ENCODE peak calls at places on chromosomes 3 and 15, in six cellular contexts. X is K562, D is upper lobe of left lung, W is HCT116, J is GM12878, C is HepG2. U is an unnamed sample.

GRCh38 chr15:63889831-63890230 is 56.1 kb upstream of the HERC1 start:
- ATAC-seq in C (no peak), X (no peak), D (no peak), J (no peak), W (no peak), U (no peak)

GRCh38 chr3:112848196-112848595 is 1.5 kb upstream of the CD200R1L start:
- ATAC-seq in C (no peak), D (no peak), W (no peak), J (peak), X (no peak), U (no peak)

GRCh38 chr3:71050521-71051258 is 532.8 kb downstream of the FOXP1 start:
- ATAC-seq in J (no peak), X (no peak), W (no peak), C (peak), D (peak), U (no peak)

GRCh38 chr15:59292393-59292792 is 80.3 kb downstream of the MYO1E start:
- ATAC-seq in D (no peak), X (no peak), J (peak), C (peak), W (no peak), U (peak)

GRCh38 chr3:14532691-14533456 is 7.3 kb downstream of the GRIP2 start:
- ATAC-seq in D (peak), X (peak), C (peak), W (peak), J (no peak), U (peak)

GRCh38 chr3:189282751-189283150 is 111.0 kb downstream of the TPRG1 start:
- ATAC-seq in W (no peak), C (no peak), J (no peak), D (no peak), X (no peak), U (no peak)

GRCh38 chr15:63501256-63502089 is 2.9 kb upstream of the USP3 start:
- ATAC-seq in D (peak), X (no peak), C (peak), J (no peak), W (no peak), U (peak)

GRCh38 chr15:69782809-69783208 is 314.9 kb downstream of the TLE3 start:
- ATAC-seq in W (no peak), C (no peak), D (no peak), X (no peak), J (no peak), U (no peak)

GRCh38 chr3:52395503-52395865 is 49.4 kb downstream of the SEMA3G start:
- ATAC-seq in D (no peak), W (no peak), J (no peak), X (no peak), C (no peak), U (no peak)

GRCh38 chr15:67097424-67097823 is 32.0 kb downstream of the SMAD3 start:
- ATAC-seq in W (no peak), C (no peak), J (no peak), X (no peak), D (no peak), U (no peak)

GRCh38 chr3:122183521-122183892 is at the start of gene CASR:
- ATAC-seq in X (no peak), J (peak), C (no peak), D (peak), W (no peak), U (no peak)

GRCh38 chr15:72782993-72783562 is 480 bp downstream of the ADPGK start:
- ATAC-seq in W (peak), J (peak), C (peak), D (peak), X (peak), U (no peak)

GRCh38 chr3:81451140-81451539 is 310.3 kb downstream of the GBE1 start:
- ATAC-seq in X (no peak), C (no peak), J (no peak), W (no peak), D (no peak), U (no peak)

GRCh38 chr15:53210653-53211052 is 420.5 kb upstream of the ONECUT1 start:
- ATAC-seq in W (no peak), D (no peak), C (no peak), X (no peak), J (no peak), U (no peak)

GRCh38 chr15:85646538-85647091 is 148.1 kb downstream of the KLHL25 start:
- ATAC-seq in C (no peak), D (peak), X (no peak), J (peak), W (no peak), U (no peak)

GRCh38 chr15:82942691-82943090 is 9.8 kb downstream of the HOMER2 start:
- ATAC-seq in W (peak), X (no peak), C (no peak), D (peak), J (no peak), U (no peak)

GRCh38 chr15:64847016-64847415 is 5.3 kb downstream of the PLEKHO2 start:
- ATAC-seq in D (no peak), C (no peak), J (no peak), X (no peak), W (no peak), U (no peak)

GRCh38 chr3:126913524-126913923 is 69.4 kb upstream of the PLXNA1 start:
- ATAC-seq in X (no peak), D (no peak), C (no peak), J (peak), W (peak), U (no peak)

GRCh38 chr3:71301001-71301400 is 282.5 kb downstream of the FOXP1 start:
- ATAC-seq in D (no peak), C (no peak), W (no peak), X (no peak), J (peak), U (no peak)

GRCh38 chr3:128433630-128434185 is 33.0 kb downstream of the DNAJB8 start:
- ATAC-seq in D (no peak), J (no peak), C (no peak), W (no peak), X (no peak), U (no peak)

GRCh38 chr15:68364028-68364659 is 67.8 kb downstream of the ITGA11 start:
- ATAC-seq in J (no peak), X (no peak), W (no peak), D (no peak), C (no peak), U (no peak)

GRCh38 chr3:150330872-150331271 is 77.2 kb upstream of the TSC22D2 start:
- ATAC-seq in D (no peak), C (no peak), W (peak), J (no peak), X (no peak), U (no peak)

GRCh38 chr3:195897853-195898415 is 10.4 kb downstream of the TNK2 start:
- ATAC-seq in D (no peak), W (no peak), X (no peak), J (no peak), C (no peak), U (no peak)

GRCh38 chr15:38073278-38073930 is 139.0 kb downstream of the TMCO5A start:
- ATAC-seq in X (no peak), W (peak), D (no peak), J (no peak), C (peak), U (peak)

GRCh38 chr15:55033574-55033973 is 163.2 kb downstream of the RSL24D1 start:
- ATAC-seq in W (no peak), X (no peak), D (no peak), C (no peak), J (no peak), U (no peak)

GRCh38 chr3:10992946-10993728 is 589 bp downstream of the SLC6A1 start:
- ATAC-seq in W (no peak), D (no peak), X (no peak), J (no peak), C (no peak), U (no peak)

GRCh38 chr3:129855454-129856419 is 37.8 kb downstream of the TMCC1 start:
- ATAC-seq in W (no peak), J (peak), X (peak), D (peak), C (no peak), U (no peak)

GRCh38 chr15:25738171-25738792 is 124.8 kb downstream of the ATP10A start:
- ATAC-seq in W (no peak), D (peak), X (no peak), C (no peak), J (no peak), U (no peak)

GRCh38 chr15:82567661-82568060 is 27.4 kb upstream of the RPS17 start:
- ATAC-seq in J (no peak), C (no peak), W (no peak), X (peak), D (no peak), U (no peak)

GRCh38 chr3:180911876-180912303 is 580 bp upstream of the FXR1 start:
- ATAC-seq in C (no peak), J (peak), D (no peak), W (peak), X (peak), U (no peak)

GRCh38 chr15:40038654-40039543 is at the start of gene SRP14:
- ATAC-seq in D (peak), X (peak), J (peak), W (peak), C (peak), U (peak)

GRCh38 chr15:63950911-63951481 is 95.3 kb downstream of the DAPK2 start:
- ATAC-seq in J (no peak), W (no peak), C (no peak), X (no peak), D (no peak), U (peak)

GRCh38 chr3:78050276-78051080 is 1010.6 kb downstream of the ROBO2 start:
- ATAC-seq in X (no peak), J (no peak), W (no peak), C (no peak), D (no peak), U (no peak)

GRCh38 chr3:197378987-197379718 is 80.7 kb upstream of the DLG1 start:
- ATAC-seq in C (no peak), X (peak), J (peak), W (no peak), D (no peak), U (no peak)

GRCh38 chr15:69413822-69414701 is at the start of gene KIF23:
- ATAC-seq in D (peak), C (peak), W (peak), X (peak), J (peak), U (peak)

GRCh38 chr3:124758851-124759635 is 28.8 kb downstream of the UMPS start:
- ATAC-seq in C (no peak), D (no peak), J (no peak), W (no peak), X (no peak), U (no peak)

GRCh38 chr3:8518138-8518537 is 16.5 kb downstream of the LMCD1 start:
- ATAC-seq in X (no peak), W (no peak), D (no peak), J (no peak), C (no peak), U (no peak)

GRCh38 chr3:149881879-149882278 is 68.9 kb downstream of the RNF13 start:
- ATAC-seq in D (peak), J (peak), W (no peak), X (no peak), C (no peak), U (no peak)

GRCh38 chr3:21059409-21059808 is 691.6 kb downstream of the ZNF385D start:
- ATAC-seq in D (no peak), X (no peak), C (no peak), W (no peak), J (no peak), U (peak)

DNA sequence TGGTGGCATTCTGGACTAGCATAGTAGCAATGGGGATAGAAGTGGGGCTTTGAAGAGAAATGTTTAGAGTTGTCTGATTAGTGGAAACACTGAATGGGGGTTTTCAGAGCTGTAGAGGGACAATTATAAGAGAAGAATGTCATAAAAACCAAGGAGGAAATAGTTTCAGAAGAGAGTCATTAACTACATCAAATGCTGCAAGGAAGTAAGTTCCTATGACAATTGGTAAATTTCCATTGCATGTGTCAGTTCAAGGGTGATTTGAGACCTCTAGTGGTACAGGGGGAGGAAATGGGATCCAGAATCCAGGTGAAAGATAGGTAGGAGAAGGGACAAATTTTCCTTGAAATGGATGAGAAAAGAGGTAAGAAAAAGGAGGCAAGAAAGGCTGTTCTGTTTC is 68.3 kb upstream of the TBC1D5 start:
- ATAC-seq in J (no peak), C (peak), W (peak), X (peak), D (no peak), U (no peak)
- H3K27ac ChIP-seq in J (no peak), C (no peak), W (no peak), X (no peak), D (no peak), U (no peak)

GRCh38 chr3:141176775-141177174 is 54.9 kb upstream of the PXYLP1 start:
- ATAC-seq in W (no peak), J (no peak), X (no peak), D (no peak), C (no peak), U (no peak)

GRCh38 chr3:141167681-141168080 is 63.9 kb upstream of the PXYLP1 start:
- ATAC-seq in J (no peak), W (no peak), X (no peak), C (no peak), D (no peak), U (no peak)

GRCh38 chr3:141164844-141165243 is 66.8 kb upstream of the PXYLP1 start:
- ATAC-seq in X (no peak), C (no peak), W (no peak), D (peak), J (no peak), U (no peak)

GRCh38 chr3:141174683-141175082 is 56.9 kb upstream of the PXYLP1 start:
- ATAC-seq in X (no peak), J (no peak), W (no peak), C (no peak), D (no peak), U (no peak)

GRCh38 chr3:141170678-141171295 is 60.8 kb upstream of the PXYLP1 start:
- ATAC-seq in J (no peak), W (no peak), X (no peak), C (no peak), D (no peak), U (no peak)
- TF ChIP-seq POLR2AphosphoS5 in J (no peak), W (no peak), X (no peak), C (no peak), D (no peak), U (no peak)

GRCh38 chr3:133573629-133574194 is at the start of gene CDV3:
- ATAC-seq in W (peak), D (peak), J (peak), C (peak), X (peak), U (peak)

GRCh38 chr3:133574260-133574881 is 885 bp downstream of the CDV3 start:
- ATAC-seq in J (peak), W (peak), X (peak), C (peak), D (peak), U (peak)

GRCh38 chr3:133572158-133573053 is 1.1 kb upstream of the CDV3 start:
- ATAC-seq in C (no peak), J (peak), D (peak), X (no peak), W (no peak), U (no peak)

GRCh38 chr3:133575121-133575520 is 1.6 kb downstream of the CDV3 start:
- ATAC-seq in W (no peak), D (no peak), C (no peak), J (no peak), X (no peak), U (no peak)

GRCh38 chr3:133573054-133573628 is 345 bp upstream of the CDV3 start:
- ATAC-seq in W (peak), X (peak), C (peak), J (peak), D (peak), U (peak)
- TF ChIP-seq POLR2A in W (peak), X (peak), C (peak), J (no peak), D (no peak), U (no peak)

DNA sequence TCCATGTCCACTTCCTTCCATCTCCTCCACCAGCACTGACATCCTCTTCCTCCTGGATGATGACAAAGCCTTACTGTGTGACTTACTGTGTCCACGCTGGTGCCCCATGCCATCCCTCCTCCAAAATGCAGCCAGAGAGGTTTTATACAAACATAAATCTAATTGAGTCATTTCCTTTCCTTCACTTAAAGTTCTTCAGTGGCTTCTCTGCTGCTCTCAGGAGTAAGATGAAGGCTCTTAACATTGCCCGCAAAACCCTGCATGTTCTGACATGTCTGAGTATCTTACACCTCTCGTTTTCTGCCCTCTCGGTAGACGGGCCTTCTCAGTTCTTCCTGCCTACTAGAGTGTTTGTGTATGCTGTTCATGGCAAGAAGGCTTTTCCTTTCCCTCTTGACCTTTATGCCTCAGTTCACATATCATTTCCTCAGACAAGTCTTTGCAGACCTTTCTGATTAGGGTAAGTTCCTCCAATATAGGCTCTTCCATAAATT is 175.5 kb downstream of the CFAP20DC start:
- ATAC-seq in X (no peak), W (peak), D (no peak), C (no peak), J (peak), U (no peak)
- H3K27ac ChIP-seq in X (no peak), W (peak), D (no peak), C (no peak), J (peak), U (no peak)

GRCh38 chr3:58666683-58667082 is at the start of gene FAM3D:
- ATAC-seq in J (no peak), D (peak), W (no peak), C (no peak), X (no peak), U (peak)
- TF ChIP-seq POLR2AphosphoS5 in J (no peak), D (peak), W (no peak), C (no peak), X (no peak), U (no peak)

DNA sequence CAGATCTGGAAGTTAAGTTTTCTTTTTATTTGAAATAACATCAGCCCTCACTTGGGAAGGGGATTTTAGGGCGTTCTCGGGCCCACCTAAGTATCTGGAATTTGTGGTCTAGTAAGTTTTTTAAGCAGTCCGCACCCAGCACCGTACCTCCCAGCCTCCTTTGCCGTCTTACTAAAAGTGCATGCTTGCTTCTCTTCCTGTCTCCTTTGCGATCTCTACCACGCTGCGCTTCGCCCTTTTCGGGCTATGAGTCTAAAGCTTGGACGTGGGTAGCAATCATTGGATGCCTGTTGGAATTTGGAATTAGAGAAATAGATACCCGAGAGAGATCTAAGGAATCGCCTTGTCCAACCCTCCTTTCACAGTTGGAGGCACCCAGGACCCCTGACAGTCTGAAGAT is 1.1 kb downstream of the THSD4 start:
- ATAC-seq in X (no peak), C (no peak), J (no peak), D (no peak), W (no peak), U (no peak)
- TF ChIP-seq POLR2A in X (no peak), C (no peak), J (no peak), D (no peak), W (no peak), U (no peak)

GRCh38 chr3:143979041-143979440 is 7.4 kb downstream of the DIPK2A start:
- ATAC-seq in D (no peak), C (no peak), J (no peak), X (no peak), W (no peak), U (no peak)
- H3K27ac ChIP-seq in D (no peak), C (no peak), J (peak), X (no peak), W (no peak), U (no peak)

GRCh38 chr15:48595988-48596387 is 49.5 kb downstream of the FBN1 start:
- ATAC-seq in W (no peak), J (peak), C (no peak), X (no peak), D (no peak), U (no peak)
- TF ChIP-seq POLR2AphosphoS5 in W (no peak), J (peak), C (no peak), X (no peak), D (no peak), U (no peak)

DNA sequence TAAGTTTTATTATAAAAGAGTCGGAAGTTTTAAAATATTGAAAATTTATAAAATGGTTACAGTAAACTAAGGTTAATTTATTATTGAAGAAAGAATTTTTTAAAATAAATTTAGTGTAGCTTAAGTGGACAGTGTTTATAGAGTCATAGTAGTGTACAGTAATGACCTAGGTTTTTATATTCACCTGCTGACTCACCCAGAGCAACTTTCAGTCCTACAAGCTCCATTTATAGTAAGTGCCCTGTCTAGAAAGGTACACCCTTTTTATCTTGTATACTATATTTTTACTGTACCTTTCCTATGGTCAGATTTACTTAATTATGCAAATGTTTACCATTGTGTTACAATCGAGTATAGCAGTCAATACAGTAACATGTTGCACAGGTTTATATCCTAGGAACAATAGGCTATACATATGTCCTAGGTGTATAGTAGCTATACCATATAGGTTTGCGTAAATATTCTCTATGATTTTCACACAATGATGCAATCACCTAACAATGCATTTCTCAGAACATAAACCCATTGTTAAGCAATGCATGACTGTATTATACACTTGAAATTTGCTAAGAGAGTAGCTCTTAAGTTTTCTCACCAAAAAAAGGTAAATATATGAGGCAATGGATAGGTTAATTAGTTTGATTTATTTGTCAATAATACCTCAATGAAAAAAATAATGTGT is 106.9 kb upstream of the CD96 start:
- ATAC-seq in J (no peak), X (no peak), D (no peak), W (no peak), C (no peak), U (no peak)
- TF ChIP-seq POLR2A in J (no peak), X (no peak), D (no peak), W (no peak), C (no peak), U (no peak)

U was measured in gastroesophageal sphincter.